ENCODE peak calls at places on chromosome X, in six cellular contexts. One of them, this sample, is unnamed.

GRCh38 chrX:153744210-153745066 is 19.6 kb upstream of the PLXNB3 start:
- DNase-seq in heart left ventricle: no peak
- DNase-seq in glomerular endothelial cell: no peak
- DNase-seq in IMR-90: no peak
- DNase-seq in amniotic stem cell: no peak
- DNase-seq in HFF-Myc: no peak
- DNase-seq in this sample: no peak

GRCh38 chrX:53684415-53685192 is 1.9 kb downstream of the HUWE1 start:
- DNase-seq in glomerular endothelial cell: no peak
- DNase-seq in heart left ventricle: no peak
- DNase-seq in amniotic stem cell: no peak
- DNase-seq in HFF-Myc: no peak
- DNase-seq in IMR-90: no peak
- DNase-seq in this sample: no peak

GRCh38 chrX:11929476-11929875 is 171.4 kb downstream of the MSL3 start:
- DNase-seq in HFF-Myc: no peak
- DNase-seq in glomerular endothelial cell: no peak
- DNase-seq in amniotic stem cell: no peak
- DNase-seq in heart left ventricle: no peak
- DNase-seq in IMR-90: no peak
- DNase-seq in this sample: no peak

GRCh38 chrX:119690921-119691716 is 1.8 kb downstream of the SEPTIN6 start:
- DNase-seq in IMR-90: peak; percentile 51
- DNase-seq in HFF-Myc: no peak
- DNase-seq in heart left ventricle: no peak
- DNase-seq in amniotic stem cell: no peak
- DNase-seq in glomerular endothelial cell: no peak
- DNase-seq in this sample: peak; percentile 65

GRCh38 chrX:54180403-54180802 is 2.7 kb downstream of the FAM120C start:
- DNase-seq in amniotic stem cell: no peak
- DNase-seq in heart left ventricle: no peak
- DNase-seq in glomerular endothelial cell: no peak
- DNase-seq in HFF-Myc: no peak
- DNase-seq in IMR-90: peak; percentile 58
- DNase-seq in this sample: peak; percentile 22

GRCh38 chrX:111283446-111283845 is 13.2 kb upstream of the CAPN6 start:
- DNase-seq in amniotic stem cell: no peak
- DNase-seq in HFF-Myc: no peak
- DNase-seq in heart left ventricle: no peak
- DNase-seq in glomerular endothelial cell: no peak
- DNase-seq in IMR-90: no peak
- DNase-seq in this sample: no peak

GRCh38 chrX:18047440-18047940 is 173.2 kb downstream of the BEND2 start:
- DNase-seq in IMR-90: no peak
- DNase-seq in HFF-Myc: no peak
- DNase-seq in heart left ventricle: no peak
- DNase-seq in glomerular endothelial cell: no peak
- DNase-seq in amniotic stem cell: no peak
- DNase-seq in this sample: no peak

GRCh38 chrX:132909643-132910042 is 48.8 kb downstream of the HS6ST2 start:
- DNase-seq in heart left ventricle: no peak
- DNase-seq in IMR-90: peak; percentile 5
- DNase-seq in HFF-Myc: no peak
- DNase-seq in amniotic stem cell: no peak
- DNase-seq in glomerular endothelial cell: no peak
- DNase-seq in this sample: peak; percentile 21

GRCh38 chrX:13923845-13924244 is 105.8 kb downstream of the GEMIN8 start:
- DNase-seq in glomerular endothelial cell: no peak
- DNase-seq in IMR-90: no peak
- DNase-seq in amniotic stem cell: no peak
- DNase-seq in heart left ventricle: no peak
- DNase-seq in HFF-Myc: no peak
- DNase-seq in this sample: no peak

GRCh38 chrX:34371740-34372139 is 239.6 kb upstream of the FAM47A start:
- DNase-seq in IMR-90: no peak
- DNase-seq in amniotic stem cell: no peak
- DNase-seq in HFF-Myc: no peak
- DNase-seq in heart left ventricle: no peak
- DNase-seq in glomerular endothelial cell: no peak
- DNase-seq in this sample: no peak

GRCh38 chrX:119887721-119888425 is 7.8 kb upstream of the AKAP14 start:
- DNase-seq in IMR-90: peak; percentile 30
- DNase-seq in HFF-Myc: no peak
- DNase-seq in glomerular endothelial cell: no peak
- DNase-seq in amniotic stem cell: no peak
- DNase-seq in heart left ventricle: peak; percentile 60
- DNase-seq in this sample: peak; percentile 52

GRCh38 chrX:150688911-150689451 is 4.2 kb upstream of the MTMR1 start:
- DNase-seq in HFF-Myc: peak; percentile 81
- DNase-seq in IMR-90: peak; percentile 96
- DNase-seq in heart left ventricle: no peak
- DNase-seq in glomerular endothelial cell: peak; percentile 10
- DNase-seq in amniotic stem cell: peak; percentile 70
- DNase-seq in this sample: peak; percentile 76

GRCh38 chrX:72347366-72347765 is 41.7 kb upstream of the CITED1 start:
- DNase-seq in glomerular endothelial cell: no peak
- DNase-seq in amniotic stem cell: no peak
- DNase-seq in HFF-Myc: no peak
- DNase-seq in heart left ventricle: peak; percentile 28
- DNase-seq in IMR-90: no peak
- DNase-seq in this sample: peak; percentile 8

GRCh38 chrX:115330498-115331138 is 41.1 kb downstream of the LUZP4 start:
- DNase-seq in IMR-90: peak; percentile 76
- DNase-seq in HFF-Myc: no peak
- DNase-seq in amniotic stem cell: peak; percentile 60
- DNase-seq in heart left ventricle: no peak
- DNase-seq in glomerular endothelial cell: no peak
- DNase-seq in this sample: peak; percentile 77

This sample was measured in fibroblast of villous mesenchyme.